ENCODE peak calls at places on chromosome 17, in four cellular contexts. H is EL, T is epithelial cell of proximal tubule, Z is hypothalamus. A is an unnamed sample.

GRCh38 chr17:45277992-45278391 is 16.1 kb upstream of the SPATA32 start:
- DNase-seq in H (no peak), T (no peak), Z (no peak), A (no peak)

GRCh38 chr17:59506907-59507726 is 58.3 kb upstream of the DHX40 start:
- DNase-seq in Z (no peak), H (no peak), T (no peak), A (no peak)

GRCh38 chr17:70563301-70563820 is 394.0 kb downstream of the KCNJ2 start:
- DNase-seq in H (peak), Z (no peak), T (no peak), A (no peak)

GRCh38 chr17:41393294-41393693 is 4.1 kb downstream of the KRT31 start:
- DNase-seq in T (no peak), Z (no peak), H (no peak), A (no peak)

GRCh38 chr17:36608794-36609497 is 7.6 kb downstream of the MRM1 start:
- DNase-seq in Z (peak), T (no peak), H (peak), A (peak)

GRCh38 chr17:69567130-69567529 is 152.6 kb downstream of the MAP2K6 start:
- DNase-seq in Z (no peak), T (no peak), H (no peak), A (no peak)

GRCh38 chr17:80252871-80253270 is 7.8 kb upstream of the RNF213 start:
- DNase-seq in Z (no peak), H (no peak), T (no peak), A (peak)

GRCh38 chr17:67891481-67892119 is 66.3 kb downstream of the BPTF start:
- DNase-seq in H (peak), T (peak), Z (peak), A (no peak)

GRCh38 chr17:44221072-44221861 is 1.8 kb upstream of the UBTF start:
- DNase-seq in T (no peak), H (peak), Z (peak), A (peak)

GRCh38 chr17:42675984-42676423 is 790 bp downstream of the PLEKHH3 start:
- DNase-seq in H (peak), Z (no peak), T (no peak), A (no peak)

GRCh38 chr17:48492401-48493298 is 38.2 kb downstream of the HOXB1 start:
- DNase-seq in H (peak), Z (no peak), T (no peak), A (peak)

GRCh38 chr17:72446525-72447250 is 325.9 kb downstream of the SOX9 start:
- DNase-seq in Z (no peak), H (no peak), T (no peak), A (no peak)

GRCh38 chr17:49508061-49508865 is 13.2 kb downstream of the NGFR start:
- DNase-seq in T (no peak), Z (no peak), H (peak), A (no peak)

GRCh38 chr17:79706931-79707382 is 23.8 kb upstream of the ENPP7 start:
- DNase-seq in T (no peak), H (no peak), Z (peak), A (peak)

GRCh38 chr17:17205368-17206148 is 575 bp downstream of the PLD6 start:
- DNase-seq in Z (peak), H (peak), T (no peak), A (peak)

GRCh38 chr17:8225813-8226535 is 15.6 kb upstream of the AURKB start:
- DNase-seq in H (peak), T (no peak), Z (peak), A (no peak)

A was measured in retina.